ENCODE peak calls at places on chromosomes 11 and 22, in five cellular contexts. One of them, this sample, is unnamed.

GRCh38 chr11:110720646-110721283 is 8.5 kb upstream of the ARHGAP20 start:
- DNase-seq in CD8-positive, alpha-beta T cell: no peak
- DNase-seq in psoas muscle: no peak
- DNase-seq in activated CD4-positive, CD25-positive, alpha-beta regulatory T cell: no peak
- DNase-seq in caudate nucleus: no peak
- DNase-seq in this sample: no peak

GRCh38 chr22:40533712-40534378 is 102.7 kb downstream of the MRTFA start:
- DNase-seq in CD8-positive, alpha-beta T cell: peak; percentile 66
- DNase-seq in psoas muscle: no peak
- DNase-seq in activated CD4-positive, CD25-positive, alpha-beta regulatory T cell: no peak
- DNase-seq in caudate nucleus: no peak
- DNase-seq in this sample: peak; percentile 79

GRCh38 chr11:68596231-68596630 is 88.1 kb upstream of the GAL start:
- DNase-seq in CD8-positive, alpha-beta T cell: no peak
- DNase-seq in psoas muscle: no peak
- DNase-seq in activated CD4-positive, CD25-positive, alpha-beta regulatory T cell: no peak
- DNase-seq in caudate nucleus: no peak
- DNase-seq in this sample: no peak

GRCh38 chr11:112852141-112852853 is 108.9 kb upstream of the NCAM1 start:
- DNase-seq in CD8-positive, alpha-beta T cell: no peak
- DNase-seq in psoas muscle: no peak
- DNase-seq in activated CD4-positive, CD25-positive, alpha-beta regulatory T cell: no peak
- DNase-seq in caudate nucleus: no peak
- DNase-seq in this sample: peak; percentile 98

GRCh38 chr11:16169541-16169940 is 186.8 kb downstream of the SOX6 start:
- DNase-seq in CD8-positive, alpha-beta T cell: no peak
- DNase-seq in psoas muscle: no peak
- DNase-seq in activated CD4-positive, CD25-positive, alpha-beta regulatory T cell: no peak
- DNase-seq in caudate nucleus: no peak
- DNase-seq in this sample: no peak

GRCh38 chr11:2886191-2886894 is 768 bp upstream of the CDKN1C start:
- DNase-seq in CD8-positive, alpha-beta T cell: peak; percentile 38
- DNase-seq in psoas muscle: peak; percentile 49
- DNase-seq in activated CD4-positive, CD25-positive, alpha-beta regulatory T cell: no peak
- DNase-seq in caudate nucleus: no peak
- DNase-seq in this sample: no peak

GRCh38 chr11:101860694-101861371 is 54.0 kb upstream of the CEP126 start:
- DNase-seq in CD8-positive, alpha-beta T cell: no peak
- DNase-seq in psoas muscle: no peak
- DNase-seq in activated CD4-positive, CD25-positive, alpha-beta regulatory T cell: no peak
- DNase-seq in caudate nucleus: no peak
- DNase-seq in this sample: peak; percentile 55

GRCh38 chr11:45900916-45901617 is 6.0 kb downstream of the FREY1 start:
- DNase-seq in CD8-positive, alpha-beta T cell: no peak
- DNase-seq in psoas muscle: no peak
- DNase-seq in activated CD4-positive, CD25-positive, alpha-beta regulatory T cell: no peak
- DNase-seq in caudate nucleus: no peak
- DNase-seq in this sample: no peak

GRCh38 chr11:118531597-118532084 is 649 bp downstream of the TMEM25 start:
- DNase-seq in CD8-positive, alpha-beta T cell: no peak
- DNase-seq in psoas muscle: no peak
- DNase-seq in activated CD4-positive, CD25-positive, alpha-beta regulatory T cell: no peak
- DNase-seq in caudate nucleus: no peak
- DNase-seq in this sample: no peak

GRCh38 chr11:43644626-43645299 is 35.8 kb upstream of the HSD17B12 start:
- DNase-seq in CD8-positive, alpha-beta T cell: no peak
- DNase-seq in psoas muscle: no peak
- DNase-seq in activated CD4-positive, CD25-positive, alpha-beta regulatory T cell: no peak
- DNase-seq in caudate nucleus: no peak
- DNase-seq in this sample: no peak

GRCh38 chr22:21013742-21014201 is 1.2 kb upstream of the P2RX6 start:
- DNase-seq in CD8-positive, alpha-beta T cell: no peak
- DNase-seq in psoas muscle: no peak
- DNase-seq in activated CD4-positive, CD25-positive, alpha-beta regulatory T cell: no peak
- DNase-seq in caudate nucleus: no peak
- DNase-seq in this sample: no peak

GRCh38 chr11:69605737-69606526 is 35.0 kb upstream of the CCND1 start:
- DNase-seq in CD8-positive, alpha-beta T cell: no peak
- DNase-seq in psoas muscle: no peak
- DNase-seq in activated CD4-positive, CD25-positive, alpha-beta regulatory T cell: no peak
- DNase-seq in caudate nucleus: no peak
- DNase-seq in this sample: no peak

GRCh38 chr22:23269441-23270211 is 89.3 kb downstream of the BCR start:
- DNase-seq in CD8-positive, alpha-beta T cell: no peak
- DNase-seq in psoas muscle: no peak
- DNase-seq in activated CD4-positive, CD25-positive, alpha-beta regulatory T cell: no peak
- DNase-seq in caudate nucleus: no peak
- DNase-seq in this sample: no peak

GRCh38 chr22:45585437-45585755 is 82.7 kb downstream of the FBLN1 start:
- DNase-seq in CD8-positive, alpha-beta T cell: no peak
- DNase-seq in psoas muscle: peak; percentile 37
- DNase-seq in activated CD4-positive, CD25-positive, alpha-beta regulatory T cell: no peak
- DNase-seq in caudate nucleus: no peak
- DNase-seq in this sample: no peak

GRCh38 chr11:123580557-123581275 is 73.7 kb downstream of the SCN3B start:
- DNase-seq in CD8-positive, alpha-beta T cell: peak; percentile 62
- DNase-seq in psoas muscle: peak; percentile 49
- DNase-seq in activated CD4-positive, CD25-positive, alpha-beta regulatory T cell: peak; percentile 14
- DNase-seq in caudate nucleus: no peak
- DNase-seq in this sample: peak; percentile 37

GRCh38 chr11:34788642-34789041 is 127.5 kb downstream of the APIP start:
- DNase-seq in CD8-positive, alpha-beta T cell: no peak
- DNase-seq in psoas muscle: no peak
- DNase-seq in activated CD4-positive, CD25-positive, alpha-beta regulatory T cell: no peak
- DNase-seq in caudate nucleus: no peak
- DNase-seq in this sample: no peak

GRCh38 chr11:102564110-102564509 is 33.6 kb upstream of the MMP7 start:
- DNase-seq in CD8-positive, alpha-beta T cell: no peak
- DNase-seq in psoas muscle: no peak
- DNase-seq in activated CD4-positive, CD25-positive, alpha-beta regulatory T cell: no peak
- DNase-seq in caudate nucleus: no peak
- DNase-seq in this sample: peak; percentile 85

GRCh38 chr11:113317297-113317696 is 2.9 kb downstream of the TTC12 start:
- DNase-seq in CD8-positive, alpha-beta T cell: no peak
- DNase-seq in psoas muscle: no peak
- DNase-seq in activated CD4-positive, CD25-positive, alpha-beta regulatory T cell: no peak
- DNase-seq in caudate nucleus: no peak
- DNase-seq in this sample: no peak

GRCh38 chr11:65479184-65480145 is 19.4 kb upstream of the MALAT1 start:
- DNase-seq in CD8-positive, alpha-beta T cell: no peak
- DNase-seq in psoas muscle: peak; percentile 49
- DNase-seq in activated CD4-positive, CD25-positive, alpha-beta regulatory T cell: no peak
- DNase-seq in caudate nucleus: no peak
- DNase-seq in this sample: peak; percentile 65

GRCh38 chr22:49549256-49549655 is 278.4 kb downstream of the BRD1 start:
- DNase-seq in CD8-positive, alpha-beta T cell: no peak
- DNase-seq in psoas muscle: no peak
- DNase-seq in activated CD4-positive, CD25-positive, alpha-beta regulatory T cell: no peak
- DNase-seq in caudate nucleus: no peak
- DNase-seq in this sample: no peak

GRCh38 chr11:78539566-78539965 is 35.1 kb downstream of the NARS2 start:
- DNase-seq in CD8-positive, alpha-beta T cell: no peak
- DNase-seq in psoas muscle: no peak
- DNase-seq in activated CD4-positive, CD25-positive, alpha-beta regulatory T cell: no peak
- DNase-seq in caudate nucleus: no peak
- DNase-seq in this sample: no peak

GRCh38 chr11:92131289-92131890 is 93.2 kb upstream of the FAT3 start:
- DNase-seq in CD8-positive, alpha-beta T cell: no peak
- DNase-seq in psoas muscle: no peak
- DNase-seq in activated CD4-positive, CD25-positive, alpha-beta regulatory T cell: no peak
- DNase-seq in caudate nucleus: no peak
- DNase-seq in this sample: peak; percentile 72

GRCh38 chr11:12771875-12772274 is 97.7 kb downstream of the TEAD1 start:
- DNase-seq in CD8-positive, alpha-beta T cell: no peak
- DNase-seq in psoas muscle: no peak
- DNase-seq in activated CD4-positive, CD25-positive, alpha-beta regulatory T cell: no peak
- DNase-seq in caudate nucleus: no peak
- DNase-seq in this sample: peak; percentile 17

GRCh38 chr22:28711820-28712777 is 29.5 kb downstream of the CHEK2 start:
- DNase-seq in CD8-positive, alpha-beta T cell: no peak
- DNase-seq in psoas muscle: no peak
- DNase-seq in activated CD4-positive, CD25-positive, alpha-beta regulatory T cell: no peak
- DNase-seq in caudate nucleus: no peak
- DNase-seq in this sample: peak; percentile 89

GRCh38 chr11:45477588-45477987 is 187.8 kb downstream of the CHST1 start:
- DNase-seq in CD8-positive, alpha-beta T cell: no peak
- DNase-seq in psoas muscle: no peak
- DNase-seq in activated CD4-positive, CD25-positive, alpha-beta regulatory T cell: no peak
- DNase-seq in caudate nucleus: no peak
- DNase-seq in this sample: no peak

This sample was measured in HT1080.